ENCODE peak calls at places on chromosomes 12 and 14, in five cellular contexts. W is fibroblast of the aortic adventitia, Q is IMR-90, E is ovary, V is GM20000. Y is an unnamed sample.

GRCh38 chr12:115043079-115043478 is 359.1 kb upstream of the TBX3 start:
- DNase-seq in Q (no peak), V (no peak), W (no peak), E (no peak), Y (no peak)

GRCh38 chr12:125100551-125101434 is 35.6 kb downstream of the AACS start:
- DNase-seq in W (no peak), V (no peak), Q (no peak), E (no peak), Y (no peak)

GRCh38 chr12:75984577-75985182 is 46.9 kb downstream of the PHLDA1 start:
- DNase-seq in V (no peak), W (no peak), Q (no peak), E (no peak), Y (no peak)

GRCh38 chr14:22334627-22335026 is 254.4 kb downstream of the DAD1 start:
- DNase-seq in E (no peak), W (no peak), V (no peak), Q (no peak), Y (no peak)

GRCh38 chr14:94176808-94177207 is 2.7 kb downstream of the PPP4R4 start:
- DNase-seq in V (no peak), W (no peak), Q (no peak), E (no peak), Y (no peak)

GRCh38 chr14:86574026-86574777 is 1044.3 kb downstream of the FLRT2 start:
- DNase-seq in E (no peak), Q (peak; percentile 79), W (peak; percentile 47), V (no peak), Y (no peak)

GRCh38 chr12:131044760-131045381 is 91.2 kb downstream of the ADGRD1 start:
- DNase-seq in W (no peak), V (no peak), Q (no peak), E (peak; percentile 15), Y (no peak)

GRCh38 chr12:27733052-27733656 is 22.5 kb downstream of the MRPS35 start:
- DNase-seq in W (peak; percentile 60), Q (peak; percentile 52), V (peak; percentile 40), E (peak; percentile 28), Y (no peak)

GRCh38 chr14:105019861-105020814 is 745 bp downstream of the CDCA4 start:
- DNase-seq in W (no peak), Q (peak; percentile 49), E (peak; percentile 39), V (peak; percentile 66), Y (no peak)

GRCh38 chr14:99033951-99034350 is 238.0 kb downstream of the BCL11B start:
- DNase-seq in E (no peak), Q (no peak), V (no peak), W (no peak), Y (no peak)

GRCh38 chr14:96252323-96253052 is 3.5 kb upstream of the BDKRB1 start:
- DNase-seq in W (no peak), V (no peak), Q (no peak), E (no peak), Y (no peak)

GRCh38 chr14:103456167-103456835 is 66.3 kb downstream of the CKB start:
- DNase-seq in Q (peak; percentile 52), V (no peak), E (no peak), W (peak; percentile 29), Y (no peak)

GRCh38 chr14:101330416-101331140 is 230.7 kb upstream of the DIO3 start:
- DNase-seq in W (no peak), V (no peak), E (no peak), Q (no peak), Y (no peak)

GRCh38 chr14:90491221-90491867 is 94.5 kb downstream of the CALM1 start:
- DNase-seq in V (no peak), Q (peak; percentile 58), W (peak; percentile 82), E (peak; percentile 87), Y (no peak)

GRCh38 chr12:108284163-108284562 is 54.9 kb downstream of the CMKLR1 start:
- DNase-seq in V (no peak), E (no peak), Q (no peak), W (no peak), Y (no peak)

GRCh38 chr14:39430762-39431415 is 1.3 kb downstream of the FBXO33 start:
- DNase-seq in E (no peak), V (peak; percentile 37), Q (peak; percentile 13), W (peak; percentile 15), Y (no peak)

GRCh38 chr12:10940389-10940788 is 1.3 kb upstream of the TAS2R14 start:
- DNase-seq in E (no peak), Q (peak; percentile 87), W (peak; percentile 78), V (no peak), Y (no peak)

GRCh38 chr12:65649126-65649525 is 175.2 kb upstream of the HMGA2 start:
- DNase-seq in E (no peak), Q (peak; percentile 100), W (peak; percentile 99), V (no peak), Y (peak; percentile 28)

GRCh38 chr14:69050235-69051184 is 71.4 kb upstream of the ACTN1 start:
- DNase-seq in E (no peak), V (no peak), Q (no peak), W (peak; percentile 34), Y (no peak)

DNA sequence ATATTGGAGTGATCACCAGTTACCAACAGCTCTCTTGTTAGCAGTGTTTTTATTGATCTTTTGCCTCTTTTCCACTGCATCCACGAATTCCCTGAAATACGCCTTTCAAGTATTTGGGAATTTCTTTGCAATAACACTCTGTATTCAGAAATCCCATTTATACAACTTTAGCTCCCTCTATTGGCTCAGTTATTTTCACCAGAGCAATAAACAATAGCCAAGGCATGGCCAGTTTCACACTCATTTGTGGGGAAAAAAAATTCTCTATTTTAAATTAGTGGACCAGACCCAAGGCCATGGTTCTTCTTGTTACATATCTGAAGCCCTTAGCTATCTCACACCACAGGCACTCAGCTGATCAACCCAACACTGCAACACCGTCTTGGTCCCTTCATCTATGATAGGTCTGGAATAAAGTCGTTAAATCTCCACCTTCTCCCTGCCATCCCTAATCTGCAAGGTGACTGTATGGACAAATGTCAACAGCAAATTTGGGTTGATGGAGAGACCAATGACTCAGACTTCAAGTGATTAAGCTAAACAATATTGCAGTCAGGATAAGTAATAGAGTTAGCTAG is 92.4 kb upstream of the TMEM260 start:
- DNase-seq in V (no peak), E (no peak), W (peak; percentile 55), Q (peak; percentile 32), Y (no peak)
- TF ChIP-seq CTCF in V (no peak), E (no peak), W (peak; percentile 59), Q (peak; percentile 70), Y (peak; percentile 33)

GRCh38 chr14:78445275-78445674 is 275.1 kb downstream of the NRXN3 start:
- DNase-seq in E (no peak), W (no peak), V (no peak), Q (no peak), Y (no peak)

GRCh38 chr14:78443834-78444233 is 273.7 kb downstream of the NRXN3 start:
- DNase-seq in E (no peak), Q (no peak), W (no peak), V (no peak), Y (no peak)

GRCh38 chr14:78440351-78440750 is 270.2 kb downstream of the NRXN3 start:
- DNase-seq in Q (no peak), W (no peak), V (no peak), E (no peak), Y (no peak)
- TF ChIP-seq CTCF in Q (no peak), W (no peak), V (no peak), E (no peak), Y (no peak)

DNA sequence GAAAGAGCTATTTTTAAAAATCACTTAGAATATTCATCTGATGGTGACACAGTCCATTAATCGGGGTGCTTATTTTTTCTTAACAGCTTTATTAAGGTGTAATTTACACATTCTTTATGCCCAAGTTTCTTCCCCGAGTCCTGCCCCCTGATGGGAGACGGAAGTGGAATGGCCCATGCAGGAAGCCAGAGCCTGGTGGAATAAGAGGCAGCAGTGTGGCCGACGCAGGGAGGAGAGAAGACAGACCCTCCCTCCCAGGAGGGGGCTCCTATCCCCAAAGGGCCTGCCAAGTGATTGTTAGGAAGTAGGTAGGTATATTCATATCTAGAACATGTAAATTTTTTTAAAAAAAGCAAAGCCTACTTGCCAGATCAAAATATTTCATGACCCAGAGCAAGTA is 174.2 kb downstream of the FOXN3 start:
- DNase-seq in W (peak; percentile 9), Q (no peak), V (no peak), E (no peak), Y (no peak)
- TF ChIP-seq CTCF in W (no peak), Q (no peak), V (no peak), E (no peak), Y (no peak)

DNA sequence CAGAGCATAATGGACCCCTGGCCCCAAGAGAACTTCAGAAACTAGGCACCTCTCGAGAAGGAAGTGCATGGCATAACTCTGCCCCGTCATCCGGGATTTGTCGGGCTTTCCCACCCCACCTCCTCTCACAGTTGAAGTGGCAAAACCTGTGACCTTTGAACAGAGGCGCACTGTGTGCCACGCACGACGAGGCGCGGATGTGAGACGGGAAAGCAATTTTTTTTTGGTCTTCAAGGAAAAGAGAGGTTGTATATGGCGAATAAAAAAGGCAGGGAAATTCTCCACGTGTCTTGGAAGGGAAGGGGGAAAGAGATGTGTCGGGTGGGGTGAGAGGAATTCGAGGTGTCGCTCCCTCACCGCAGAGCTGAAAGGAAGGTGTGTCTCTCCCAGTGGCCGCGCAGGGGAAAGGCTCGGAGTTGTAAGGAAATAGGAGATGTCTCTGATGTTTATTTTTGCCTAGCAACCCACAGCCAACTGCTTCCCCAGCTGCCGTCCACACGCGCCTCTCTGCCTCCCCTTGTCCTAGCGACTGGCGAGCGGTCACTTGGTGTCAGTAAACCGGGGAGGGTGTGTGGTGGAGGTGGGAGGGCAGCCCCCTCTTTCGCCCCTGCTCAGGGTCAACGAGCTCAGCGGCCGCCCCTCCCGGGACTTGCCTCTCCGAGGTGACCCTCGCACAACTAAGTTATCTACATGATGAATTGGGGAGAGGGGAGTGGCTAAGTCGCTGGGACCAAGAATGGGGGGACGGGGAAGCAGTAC is 819 bp upstream of the DYRK2 start:
- DNase-seq in E (peak; percentile 79), W (peak; percentile 70), V (peak; percentile 54), Q (peak; percentile 88), Y (peak; percentile 73)
- TF ChIP-seq CTCF in E (no peak), W (peak; percentile 52), V (no peak), Q (peak; percentile 38), Y (peak; percentile 41)

GRCh38 chr12:32305163-32305562 is 94.2 kb upstream of the FGD4 start:
- DNase-seq in Q (peak; percentile 50), V (no peak), E (no peak), W (peak; percentile 78), Y (no peak)
- TF ChIP-seq CTCF in Q (peak; percentile 65), V (peak; percentile 16), E (no peak), W (peak; percentile 63), Y (no peak)

DNA sequence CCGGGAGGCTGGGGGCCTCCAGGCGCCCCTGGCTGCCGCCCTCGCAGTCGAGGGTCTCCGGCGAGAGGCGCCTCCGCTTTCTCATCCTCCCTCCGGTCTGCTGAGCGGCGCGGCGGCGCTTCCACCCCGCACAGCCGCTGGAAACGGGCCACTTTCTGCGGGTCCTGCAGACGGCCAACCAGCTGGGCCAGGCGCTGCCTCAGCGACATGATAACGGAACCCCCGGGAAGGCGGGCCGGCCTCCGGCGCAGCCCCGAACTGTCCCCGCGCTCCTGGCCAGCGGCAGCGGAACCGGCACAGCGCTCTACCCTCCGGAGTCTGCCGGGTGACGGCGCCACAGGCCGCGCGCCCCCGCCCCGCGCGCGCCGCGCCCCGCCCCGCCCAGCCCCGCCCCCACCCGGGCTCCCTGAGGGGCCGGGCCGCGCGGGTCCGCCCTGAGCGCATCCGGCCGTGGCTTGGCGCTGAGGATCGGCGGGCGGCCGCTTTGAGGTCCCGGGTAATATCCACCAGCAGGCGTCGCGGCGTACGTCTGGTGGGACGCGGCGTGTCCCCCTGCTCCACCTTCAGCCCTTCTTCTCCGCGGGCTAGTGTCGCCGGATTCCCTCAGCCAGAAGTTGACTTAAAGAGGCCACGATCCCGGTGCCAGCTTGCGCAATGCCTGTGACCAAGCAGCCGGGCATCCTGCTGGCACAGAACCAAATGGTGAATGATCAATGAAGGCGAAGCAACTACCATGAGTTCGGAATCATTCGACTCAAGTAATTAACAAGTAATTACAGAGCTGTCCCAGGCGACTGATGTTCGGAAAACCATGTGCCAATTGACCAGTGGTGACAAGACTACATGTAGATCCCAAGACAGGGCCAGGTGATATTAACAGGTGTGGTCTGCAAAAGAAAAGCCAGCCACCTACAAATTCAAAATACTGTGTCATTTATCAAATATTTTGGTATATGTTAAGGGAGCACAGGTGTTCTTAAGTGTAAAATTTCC is at the start of gene SGPP1:
- DNase-seq in Q (peak; percentile 55), W (peak; percentile 63), E (peak; percentile 72), V (peak; percentile 97), Y (peak; percentile 58)
- TF ChIP-seq CTCF in Q (peak; percentile 31), W (peak; percentile 40), E (peak; percentile 32), V (peak; percentile 7), Y (peak; percentile 28)